ENCODE peak calls at places on chromosomes 16 and 17, in five cellular contexts. One of them, this sample, is unnamed.

GRCh38 chr17:79800325-79801155 is 3.7 kb upstream of the CBX8 start:
- DNase-seq in tibial nerve: no peak
- DNase-seq in activated B cell treated with CpG ODN at 0.5 μM for 24 hours: no peak
- DNase-seq in H1: no peak
- DNase-seq in choroid plexus epithelial cell: peak
- DNase-seq in this sample: no peak

GRCh38 chr17:7108560-7108925 is 6.1 kb downstream of the ASGR2 start:
- DNase-seq in tibial nerve: no peak
- DNase-seq in activated B cell treated with CpG ODN at 0.5 μM for 24 hours: no peak
- DNase-seq in H1: no peak
- DNase-seq in choroid plexus epithelial cell: no peak
- DNase-seq in this sample: no peak

GRCh38 chr17:876272-876671 is 94.1 kb downstream of the MRM3 start:
- DNase-seq in tibial nerve: no peak
- DNase-seq in activated B cell treated with CpG ODN at 0.5 μM for 24 hours: no peak
- DNase-seq in H1: no peak
- DNase-seq in choroid plexus epithelial cell: no peak
- DNase-seq in this sample: no peak

GRCh38 chr17:17749921-17750320 is 68.7 kb downstream of the RAI1 start:
- DNase-seq in tibial nerve: peak
- DNase-seq in activated B cell treated with CpG ODN at 0.5 μM for 24 hours: no peak
- DNase-seq in H1: peak
- DNase-seq in choroid plexus epithelial cell: peak
- DNase-seq in this sample: no peak

GRCh38 chr17:16977932-16978331 is 6.0 kb upstream of the TNFRSF13B start:
- DNase-seq in tibial nerve: no peak
- DNase-seq in activated B cell treated with CpG ODN at 0.5 μM for 24 hours: no peak
- DNase-seq in H1: no peak
- DNase-seq in choroid plexus epithelial cell: peak
- DNase-seq in this sample: no peak

GRCh38 chr17:18004345-18004744 is 31.7 kb downstream of the DRC3 start:
- DNase-seq in tibial nerve: no peak
- DNase-seq in activated B cell treated with CpG ODN at 0.5 μM for 24 hours: no peak
- DNase-seq in H1: no peak
- DNase-seq in choroid plexus epithelial cell: no peak
- DNase-seq in this sample: no peak

GRCh38 chr17:1078062-1078711 is 81.3 kb downstream of the TIMM22 start:
- DNase-seq in tibial nerve: no peak
- DNase-seq in activated B cell treated with CpG ODN at 0.5 μM for 24 hours: no peak
- DNase-seq in H1: no peak
- DNase-seq in choroid plexus epithelial cell: no peak
- DNase-seq in this sample: peak

GRCh38 chr17:21252289-21252874 is 828 bp downstream of the NATD1 start:
- DNase-seq in tibial nerve: no peak
- DNase-seq in activated B cell treated with CpG ODN at 0.5 μM for 24 hours: no peak
- DNase-seq in H1: no peak
- DNase-seq in choroid plexus epithelial cell: peak
- DNase-seq in this sample: no peak

DNA sequence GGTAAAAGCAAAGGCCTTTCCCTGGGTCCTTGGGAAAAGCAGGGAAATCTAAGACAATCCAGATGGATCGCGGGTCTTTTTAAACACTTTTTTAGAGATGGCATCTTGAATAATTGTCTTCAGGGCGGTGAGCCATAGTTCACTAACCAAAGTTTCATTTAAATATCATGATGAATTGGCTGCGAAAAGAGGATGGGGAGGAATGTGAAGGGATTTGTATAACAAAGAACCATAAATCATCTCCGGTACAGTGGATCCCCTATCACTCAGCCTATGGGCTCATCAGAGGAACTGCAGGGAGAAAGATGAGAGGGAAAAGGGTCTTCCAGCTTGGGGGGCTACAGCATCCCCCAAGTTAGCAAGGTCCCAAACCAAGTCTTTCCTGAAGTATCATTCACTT is 16.6 kb upstream of the DDX52 start:
- DNase-seq in tibial nerve: no peak
- DNase-seq in activated B cell treated with CpG ODN at 0.5 μM for 24 hours: no peak
- DNase-seq in H1: no peak
- DNase-seq in choroid plexus epithelial cell: no peak
- DNase-seq in this sample: no peak
- TF ChIP-seq CTCF in tibial nerve: no peak
- TF ChIP-seq CTCF in activated B cell treated with CpG ODN at 0.5 μM for 24 hours: no peak
- TF ChIP-seq CTCF in H1: peak
- TF ChIP-seq CTCF in choroid plexus epithelial cell: no peak
- TF ChIP-seq CTCF in this sample: no peak

DNA sequence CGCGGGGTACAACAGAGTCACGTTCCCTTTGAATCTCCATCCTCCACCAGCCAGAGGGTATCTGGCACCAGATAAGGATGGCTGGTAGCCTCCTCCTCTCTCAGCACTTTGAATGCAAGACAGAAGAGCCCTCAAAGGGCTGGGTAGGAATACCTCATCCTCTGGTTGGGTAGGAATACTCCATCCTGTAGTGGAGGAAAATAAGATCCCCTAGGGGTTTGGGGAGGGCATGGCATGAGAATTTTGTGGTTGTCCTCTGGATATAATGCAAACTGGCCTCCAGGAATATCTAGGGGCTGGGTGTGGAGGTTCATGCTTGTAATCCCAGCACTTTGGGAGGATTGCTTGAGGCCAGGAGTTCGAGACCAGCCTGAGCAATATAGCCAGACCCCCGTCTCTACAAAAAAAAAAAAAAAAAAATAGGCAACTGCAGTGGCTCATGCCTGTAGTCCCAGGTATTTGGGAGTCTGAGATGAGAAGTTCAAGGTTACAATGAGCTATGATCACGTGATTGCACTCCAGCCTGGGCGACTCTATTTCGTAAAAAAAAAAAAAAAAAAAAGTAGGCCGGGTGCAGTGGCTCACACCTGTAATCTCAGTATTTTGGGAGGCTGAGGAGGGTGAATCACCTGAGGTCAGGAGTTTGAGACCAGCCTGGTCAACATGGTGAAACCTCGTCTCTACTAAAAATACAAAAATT is 2.7 kb downstream of the IGFBP4 start:
- DNase-seq in tibial nerve: no peak
- DNase-seq in activated B cell treated with CpG ODN at 0.5 μM for 24 hours: no peak
- DNase-seq in H1: no peak
- DNase-seq in choroid plexus epithelial cell: peak
- DNase-seq in this sample: no peak
- TF ChIP-seq CTCF in tibial nerve: peak
- TF ChIP-seq CTCF in activated B cell treated with CpG ODN at 0.5 μM for 24 hours: no peak
- TF ChIP-seq CTCF in H1: peak
- TF ChIP-seq CTCF in choroid plexus epithelial cell: peak
- TF ChIP-seq CTCF in this sample: no peak

GRCh38 chr16:86509759-86510464 is 415 bp upstream of the FOXF1 start:
- DNase-seq in tibial nerve: no peak
- DNase-seq in activated B cell treated with CpG ODN at 0.5 μM for 24 hours: no peak
- DNase-seq in H1: no peak
- DNase-seq in choroid plexus epithelial cell: peak
- DNase-seq in this sample: peak
- TF ChIP-seq CTCF in tibial nerve: no peak
- TF ChIP-seq CTCF in activated B cell treated with CpG ODN at 0.5 μM for 24 hours: no peak
- TF ChIP-seq CTCF in H1: no peak
- TF ChIP-seq CTCF in choroid plexus epithelial cell: no peak
- TF ChIP-seq CTCF in this sample: no peak

GRCh38 chr17:76023900-76024237 is 3.2 kb downstream of the EVPL start:
- DNase-seq in tibial nerve: no peak
- DNase-seq in activated B cell treated with CpG ODN at 0.5 μM for 24 hours: no peak
- DNase-seq in H1: no peak
- DNase-seq in choroid plexus epithelial cell: no peak
- DNase-seq in this sample: peak

GRCh38 chr17:76019830-76020467 is 7.2 kb downstream of the EVPL start:
- DNase-seq in tibial nerve: no peak
- DNase-seq in activated B cell treated with CpG ODN at 0.5 μM for 24 hours: no peak
- DNase-seq in H1: no peak
- DNase-seq in choroid plexus epithelial cell: no peak
- DNase-seq in this sample: no peak

GRCh38 chr17:76024353-76024752 is 2.8 kb downstream of the EVPL start:
- DNase-seq in tibial nerve: no peak
- DNase-seq in activated B cell treated with CpG ODN at 0.5 μM for 24 hours: no peak
- DNase-seq in H1: no peak
- DNase-seq in choroid plexus epithelial cell: no peak
- DNase-seq in this sample: no peak

GRCh38 chr17:76022973-76023899 is 3.9 kb downstream of the EVPL start:
- DNase-seq in tibial nerve: no peak
- DNase-seq in activated B cell treated with CpG ODN at 0.5 μM for 24 hours: no peak
- DNase-seq in H1: no peak
- DNase-seq in choroid plexus epithelial cell: no peak
- DNase-seq in this sample: peak

GRCh38 chr17:76022285-76022684 is 4.8 kb downstream of the EVPL start:
- DNase-seq in tibial nerve: no peak
- DNase-seq in activated B cell treated with CpG ODN at 0.5 μM for 24 hours: no peak
- DNase-seq in H1: no peak
- DNase-seq in choroid plexus epithelial cell: no peak
- DNase-seq in this sample: peak
- TF ChIP-seq CTCF in tibial nerve: no peak
- TF ChIP-seq CTCF in activated B cell treated with CpG ODN at 0.5 μM for 24 hours: no peak
- TF ChIP-seq CTCF in H1: no peak
- TF ChIP-seq CTCF in choroid plexus epithelial cell: no peak
- TF ChIP-seq CTCF in this sample: no peak

GRCh38 chr17:41416478-41416877 is 7.9 kb downstream of the KRT37 start:
- DNase-seq in tibial nerve: no peak
- DNase-seq in activated B cell treated with CpG ODN at 0.5 μM for 24 hours: no peak
- DNase-seq in H1: no peak
- DNase-seq in choroid plexus epithelial cell: peak
- DNase-seq in this sample: no peak

GRCh38 chr17:41419712-41420111 is 4.7 kb downstream of the KRT37 start:
- DNase-seq in tibial nerve: no peak
- DNase-seq in activated B cell treated with CpG ODN at 0.5 μM for 24 hours: no peak
- DNase-seq in H1: no peak
- DNase-seq in choroid plexus epithelial cell: no peak
- DNase-seq in this sample: no peak

GRCh38 chr17:41415833-41416335 is 8.5 kb downstream of the KRT37 start:
- DNase-seq in tibial nerve: peak
- DNase-seq in activated B cell treated with CpG ODN at 0.5 μM for 24 hours: no peak
- DNase-seq in H1: no peak
- DNase-seq in choroid plexus epithelial cell: peak
- DNase-seq in this sample: no peak

GRCh38 chr17:41418116-41418860 is 6.1 kb downstream of the KRT37 start:
- DNase-seq in tibial nerve: no peak
- DNase-seq in activated B cell treated with CpG ODN at 0.5 μM for 24 hours: no peak
- DNase-seq in H1: no peak
- DNase-seq in choroid plexus epithelial cell: no peak
- DNase-seq in this sample: no peak

GRCh38 chr17:41417576-41418015 is 6.8 kb downstream of the KRT37 start:
- DNase-seq in tibial nerve: no peak
- DNase-seq in activated B cell treated with CpG ODN at 0.5 μM for 24 hours: no peak
- DNase-seq in H1: no peak
- DNase-seq in choroid plexus epithelial cell: no peak
- DNase-seq in this sample: no peak
- TF ChIP-seq CTCF in tibial nerve: no peak
- TF ChIP-seq CTCF in activated B cell treated with CpG ODN at 0.5 μM for 24 hours: no peak
- TF ChIP-seq CTCF in H1: peak
- TF ChIP-seq CTCF in choroid plexus epithelial cell: peak
- TF ChIP-seq CTCF in this sample: no peak

GRCh38 chr16:29891525-29892457 is 7.6 kb downstream of the SEZ6L2 start:
- DNase-seq in tibial nerve: no peak
- DNase-seq in activated B cell treated with CpG ODN at 0.5 μM for 24 hours: no peak
- DNase-seq in H1: no peak
- DNase-seq in choroid plexus epithelial cell: no peak
- DNase-seq in this sample: peak

GRCh38 chr16:29892458-29892813 is 6.9 kb downstream of the SEZ6L2 start:
- DNase-seq in tibial nerve: no peak
- DNase-seq in activated B cell treated with CpG ODN at 0.5 μM for 24 hours: no peak
- DNase-seq in H1: no peak
- DNase-seq in choroid plexus epithelial cell: no peak
- DNase-seq in this sample: no peak

GRCh38 chr16:29893553-29893952 is 5.8 kb downstream of the SEZ6L2 start:
- DNase-seq in tibial nerve: no peak
- DNase-seq in activated B cell treated with CpG ODN at 0.5 μM for 24 hours: no peak
- DNase-seq in H1: no peak
- DNase-seq in choroid plexus epithelial cell: no peak
- DNase-seq in this sample: no peak

GRCh38 chr16:29896841-29897240 is 2.5 kb downstream of the SEZ6L2 start:
- DNase-seq in tibial nerve: no peak
- DNase-seq in activated B cell treated with CpG ODN at 0.5 μM for 24 hours: no peak
- DNase-seq in H1: no peak
- DNase-seq in choroid plexus epithelial cell: no peak
- DNase-seq in this sample: peak

GRCh38 chr16:29894352-29894751 is 5.0 kb downstream of the SEZ6L2 start:
- DNase-seq in tibial nerve: no peak
- DNase-seq in activated B cell treated with CpG ODN at 0.5 μM for 24 hours: no peak
- DNase-seq in H1: no peak
- DNase-seq in choroid plexus epithelial cell: no peak
- DNase-seq in this sample: no peak
- TF ChIP-seq CTCF in tibial nerve: no peak
- TF ChIP-seq CTCF in activated B cell treated with CpG ODN at 0.5 μM for 24 hours: no peak
- TF ChIP-seq CTCF in H1: no peak
- TF ChIP-seq CTCF in choroid plexus epithelial cell: no peak
- TF ChIP-seq CTCF in this sample: no peak